ENCODE peak calls at places on chromosome 4, in four cellular contexts. One of them, this sample, is unnamed.

GRCh38 chr4:8159522-8160232 is 1.1 kb upstream of the ABLIM2 start:
- DNase-seq in amniotic stem cell: no peak
- DNase-seq in substantia nigra: peak; percentile 11
- DNase-seq in ureter: no peak
- DNase-seq in this sample: no peak

GRCh38 chr4:168995537-168996295 is 14.3 kb downstream of the CBR4 start:
- DNase-seq in substantia nigra: no peak
- DNase-seq in ureter: no peak
- DNase-seq in amniotic stem cell: no peak
- DNase-seq in this sample: no peak

GRCh38 chr4:75831856-75832405 is 70.3 kb downstream of the PPEF2 start:
- DNase-seq in substantia nigra: peak; percentile 4
- DNase-seq in amniotic stem cell: no peak
- DNase-seq in ureter: no peak
- DNase-seq in this sample: no peak

GRCh38 chr4:78551420-78552351 is at the start of gene ANXA3:
- DNase-seq in amniotic stem cell: no peak
- DNase-seq in ureter: peak; percentile 44
- DNase-seq in substantia nigra: no peak
- DNase-seq in this sample: no peak

GRCh38 chr4:48127882-48128394 is 6.1 kb downstream of the TXK start:
- DNase-seq in amniotic stem cell: peak; percentile 83
- DNase-seq in substantia nigra: peak; percentile 6
- DNase-seq in ureter: peak; percentile 57
- DNase-seq in this sample: peak; percentile 92

GRCh38 chr4:140061883-140062282 is 92.1 kb downstream of the MAML3 start:
- DNase-seq in substantia nigra: no peak
- DNase-seq in ureter: no peak
- DNase-seq in amniotic stem cell: no peak
- DNase-seq in this sample: no peak

GRCh38 chr4:170047774-170048354 is 21.7 kb upstream of the MFAP3L start:
- DNase-seq in ureter: no peak
- DNase-seq in amniotic stem cell: peak; percentile 61
- DNase-seq in substantia nigra: peak; percentile 6
- DNase-seq in this sample: peak; percentile 21

GRCh38 chr4:93834371-93835066 is 6.0 kb downstream of the ATOH1 start:
- DNase-seq in substantia nigra: no peak
- DNase-seq in amniotic stem cell: no peak
- DNase-seq in ureter: no peak
- DNase-seq in this sample: no peak

GRCh38 chr4:36280555-36280954 is 861 bp upstream of the DTHD1 start:
- DNase-seq in ureter: no peak
- DNase-seq in amniotic stem cell: no peak
- DNase-seq in substantia nigra: peak; percentile 49
- DNase-seq in this sample: no peak

GRCh38 chr4:6742507-6742906 is 26.5 kb downstream of the BLOC1S4 start:
- DNase-seq in substantia nigra: no peak
- DNase-seq in amniotic stem cell: no peak
- DNase-seq in ureter: no peak
- DNase-seq in this sample: no peak

GRCh38 chr4:19227701-19228100 is 1024.0 kb upstream of the SLIT2 start:
- DNase-seq in substantia nigra: no peak
- DNase-seq in ureter: no peak
- DNase-seq in amniotic stem cell: peak; percentile 15
- DNase-seq in this sample: no peak

GRCh38 chr4:159048166-159048886 is 54.6 kb upstream of the RAPGEF2 start:
- DNase-seq in ureter: no peak
- DNase-seq in amniotic stem cell: no peak
- DNase-seq in substantia nigra: peak; percentile 15
- DNase-seq in this sample: no peak

This sample was measured in AG04449.